ENCODE peak calls at places on chromosomes 11 and 22, in seven cellular contexts. One of them, this sample, is unnamed.

GRCh38 chr11:65014146-65014960 is at the start of gene ARL2:
- DNase-seq in mesenchymal stem cell: no peak
- DNase-seq in IMR-90: no peak
- DNase-seq in mesendoderm: no peak
- DNase-seq in trophoblast cell: peak
- DNase-seq in neuronal stem cell: no peak
- DNase-seq in H1: no peak
- DNase-seq in this sample: peak

GRCh38 chr11:15852179-15852578 is 504.2 kb downstream of the SOX6 start:
- DNase-seq in mesenchymal stem cell: no peak
- DNase-seq in IMR-90: peak
- DNase-seq in mesendoderm: peak
- DNase-seq in trophoblast cell: peak
- DNase-seq in neuronal stem cell: no peak
- DNase-seq in H1: no peak
- DNase-seq in this sample: no peak

GRCh38 chr11:44145011-44145777 is 49.7 kb downstream of the EXT2 start:
- DNase-seq in mesenchymal stem cell: no peak
- DNase-seq in IMR-90: peak
- DNase-seq in mesendoderm: no peak
- DNase-seq in trophoblast cell: no peak
- DNase-seq in neuronal stem cell: no peak
- DNase-seq in H1: no peak
- DNase-seq in this sample: no peak

GRCh38 chr11:503179-503981 is 3.7 kb downstream of the RNH1 start:
- DNase-seq in mesenchymal stem cell: no peak
- DNase-seq in IMR-90: peak
- DNase-seq in mesendoderm: no peak
- DNase-seq in trophoblast cell: no peak
- DNase-seq in neuronal stem cell: no peak
- DNase-seq in H1: no peak
- DNase-seq in this sample: no peak

GRCh38 chr11:126113515-126113957 is 50.9 kb upstream of the CDON start:
- DNase-seq in mesenchymal stem cell: peak
- DNase-seq in IMR-90: peak
- DNase-seq in mesendoderm: peak
- DNase-seq in trophoblast cell: peak
- DNase-seq in neuronal stem cell: no peak
- DNase-seq in H1: no peak
- DNase-seq in this sample: no peak

GRCh38 chr11:46951864-46952263 is 15.3 kb downstream of the CSTPP1 start:
- DNase-seq in mesenchymal stem cell: no peak
- DNase-seq in IMR-90: peak
- DNase-seq in mesendoderm: no peak
- DNase-seq in trophoblast cell: no peak
- DNase-seq in neuronal stem cell: peak
- DNase-seq in H1: no peak
- DNase-seq in this sample: no peak

GRCh38 chr11:112977620-112978212 is 16.5 kb downstream of the NCAM1 start:
- DNase-seq in mesenchymal stem cell: peak
- DNase-seq in IMR-90: peak
- DNase-seq in mesendoderm: no peak
- DNase-seq in trophoblast cell: no peak
- DNase-seq in neuronal stem cell: peak
- DNase-seq in H1: no peak
- DNase-seq in this sample: no peak

GRCh38 chr22:21642584-21643448 is 714 bp downstream of the SDF2L1 start:
- DNase-seq in mesenchymal stem cell: peak
- DNase-seq in IMR-90: peak
- DNase-seq in mesendoderm: peak
- DNase-seq in trophoblast cell: peak
- DNase-seq in neuronal stem cell: no peak
- DNase-seq in H1: no peak
- DNase-seq in this sample: peak

GRCh38 chr11:97140885-97141494 is 751.2 kb downstream of the JRKL start:
- DNase-seq in mesenchymal stem cell: peak
- DNase-seq in IMR-90: no peak
- DNase-seq in mesendoderm: peak
- DNase-seq in trophoblast cell: no peak
- DNase-seq in neuronal stem cell: peak
- DNase-seq in H1: no peak
- DNase-seq in this sample: no peak

GRCh38 chr11:61975638-61976419 is 8.4 kb upstream of the FTH1 start:
- DNase-seq in mesenchymal stem cell: no peak
- DNase-seq in IMR-90: no peak
- DNase-seq in mesendoderm: no peak
- DNase-seq in trophoblast cell: no peak
- DNase-seq in neuronal stem cell: no peak
- DNase-seq in H1: no peak
- DNase-seq in this sample: no peak

GRCh38 chr11:69640995-69641581 is at the start of gene CCND1:
- DNase-seq in mesenchymal stem cell: peak
- DNase-seq in IMR-90: peak
- DNase-seq in mesendoderm: peak
- DNase-seq in trophoblast cell: peak
- DNase-seq in neuronal stem cell: peak
- DNase-seq in H1: no peak
- DNase-seq in this sample: peak

GRCh38 chr22:17770180-17771077 is 3.8 kb downstream of the BID start:
- DNase-seq in mesenchymal stem cell: no peak
- DNase-seq in IMR-90: no peak
- DNase-seq in mesendoderm: no peak
- DNase-seq in trophoblast cell: no peak
- DNase-seq in neuronal stem cell: no peak
- DNase-seq in H1: no peak
- DNase-seq in this sample: no peak

GRCh38 chr11:132848336-132848735 is 684.0 kb downstream of the OPCML start:
- DNase-seq in mesenchymal stem cell: no peak
- DNase-seq in IMR-90: peak
- DNase-seq in mesendoderm: no peak
- DNase-seq in trophoblast cell: no peak
- DNase-seq in neuronal stem cell: no peak
- DNase-seq in H1: no peak
- DNase-seq in this sample: no peak

GRCh38 chr22:17540481-17540880 is 22.8 kb upstream of the SLC25A18 start:
- DNase-seq in mesenchymal stem cell: no peak
- DNase-seq in IMR-90: no peak
- DNase-seq in mesendoderm: peak
- DNase-seq in trophoblast cell: no peak
- DNase-seq in neuronal stem cell: no peak
- DNase-seq in H1: no peak
- DNase-seq in this sample: peak

GRCh38 chr11:101509911-101510310 is 73.9 kb downstream of the TRPC6 start:
- DNase-seq in mesenchymal stem cell: no peak
- DNase-seq in IMR-90: no peak
- DNase-seq in mesendoderm: no peak
- DNase-seq in trophoblast cell: no peak
- DNase-seq in neuronal stem cell: no peak
- DNase-seq in H1: no peak
- DNase-seq in this sample: no peak

GRCh38 chr11:100004541-100004940 is 682.5 kb upstream of the ARHGAP42 start:
- DNase-seq in mesenchymal stem cell: peak
- DNase-seq in IMR-90: no peak
- DNase-seq in mesendoderm: no peak
- DNase-seq in trophoblast cell: no peak
- DNase-seq in neuronal stem cell: no peak
- DNase-seq in H1: no peak
- DNase-seq in this sample: no peak

GRCh38 chr11:74265256-74265655 is 46.2 kb downstream of the P4HA3 start:
- DNase-seq in mesenchymal stem cell: no peak
- DNase-seq in IMR-90: no peak
- DNase-seq in mesendoderm: peak
- DNase-seq in trophoblast cell: no peak
- DNase-seq in neuronal stem cell: no peak
- DNase-seq in H1: no peak
- DNase-seq in this sample: no peak

GRCh38 chr11:69241844-69242582 is 51.9 kb upstream of the MYEOV start:
- DNase-seq in mesenchymal stem cell: no peak
- DNase-seq in IMR-90: no peak
- DNase-seq in mesendoderm: no peak
- DNase-seq in trophoblast cell: no peak
- DNase-seq in neuronal stem cell: no peak
- DNase-seq in H1: no peak
- DNase-seq in this sample: no peak

GRCh38 chr22:23984430-23984829 is 4.5 kb downstream of the GSTT2 start:
- DNase-seq in mesenchymal stem cell: peak
- DNase-seq in IMR-90: peak
- DNase-seq in mesendoderm: peak
- DNase-seq in trophoblast cell: peak
- DNase-seq in neuronal stem cell: peak
- DNase-seq in H1: no peak
- DNase-seq in this sample: no peak

GRCh38 chr11:84091212-84091986 is 805.2 kb upstream of the CCDC90B start:
- DNase-seq in mesenchymal stem cell: no peak
- DNase-seq in IMR-90: no peak
- DNase-seq in mesendoderm: peak
- DNase-seq in trophoblast cell: no peak
- DNase-seq in neuronal stem cell: no peak
- DNase-seq in H1: no peak
- DNase-seq in this sample: peak

GRCh38 chr11:94910779-94911178 is 62.6 kb downstream of the CWC15 start:
- DNase-seq in mesenchymal stem cell: peak
- DNase-seq in IMR-90: peak
- DNase-seq in mesendoderm: no peak
- DNase-seq in trophoblast cell: no peak
- DNase-seq in neuronal stem cell: no peak
- DNase-seq in H1: no peak
- DNase-seq in this sample: no peak

GRCh38 chr11:133386262-133386661 is 146.0 kb downstream of the OPCML start:
- DNase-seq in mesenchymal stem cell: no peak
- DNase-seq in IMR-90: no peak
- DNase-seq in mesendoderm: no peak
- DNase-seq in trophoblast cell: no peak
- DNase-seq in neuronal stem cell: no peak
- DNase-seq in H1: no peak
- DNase-seq in this sample: no peak

GRCh38 chr11:4751201-4751600 is 18.5 kb downstream of the OR51F1 start:
- DNase-seq in mesenchymal stem cell: no peak
- DNase-seq in IMR-90: no peak
- DNase-seq in mesendoderm: no peak
- DNase-seq in trophoblast cell: no peak
- DNase-seq in neuronal stem cell: no peak
- DNase-seq in H1: no peak
- DNase-seq in this sample: no peak

GRCh38 chr11:16154715-16155396 is 201.5 kb downstream of the SOX6 start:
- DNase-seq in mesenchymal stem cell: no peak
- DNase-seq in IMR-90: no peak
- DNase-seq in mesendoderm: peak
- DNase-seq in trophoblast cell: peak
- DNase-seq in neuronal stem cell: no peak
- DNase-seq in H1: no peak
- DNase-seq in this sample: no peak

GRCh38 chr22:31346733-31347250 is 646 bp upstream of the PATZ1 start:
- DNase-seq in mesenchymal stem cell: peak
- DNase-seq in IMR-90: peak
- DNase-seq in mesendoderm: peak
- DNase-seq in trophoblast cell: no peak
- DNase-seq in neuronal stem cell: peak
- DNase-seq in H1: no peak
- DNase-seq in this sample: peak

GRCh38 chr11:85889676-85890579 is 34.7 kb downstream of the CCDC83 start:
- DNase-seq in mesenchymal stem cell: peak
- DNase-seq in IMR-90: peak
- DNase-seq in mesendoderm: peak
- DNase-seq in trophoblast cell: peak
- DNase-seq in neuronal stem cell: no peak
- DNase-seq in H1: peak
- DNase-seq in this sample: no peak

GRCh38 chr11:11641581-11641980 is 19.8 kb upstream of the GALNT18 start:
- DNase-seq in mesenchymal stem cell: no peak
- DNase-seq in IMR-90: no peak
- DNase-seq in mesendoderm: no peak
- DNase-seq in trophoblast cell: no peak
- DNase-seq in neuronal stem cell: no peak
- DNase-seq in H1: no peak
- DNase-seq in this sample: no peak
- H4K8ac ChIP-seq in mesenchymal stem cell: no peak
- H4K8ac ChIP-seq in IMR-90: no peak
- H4K8ac ChIP-seq in mesendoderm: no peak
- H4K8ac ChIP-seq in trophoblast cell: no peak
- H4K8ac ChIP-seq in neuronal stem cell: no peak
- H4K8ac ChIP-seq in H1: no peak
- H4K8ac ChIP-seq in this sample: no peak

GRCh38 chr11:2146051-2146450 is 6.9 kb upstream of the IGF2 start:
- DNase-seq in mesenchymal stem cell: no peak
- DNase-seq in IMR-90: no peak
- DNase-seq in mesendoderm: no peak
- DNase-seq in trophoblast cell: no peak
- DNase-seq in neuronal stem cell: no peak
- DNase-seq in H1: no peak
- DNase-seq in this sample: no peak

GRCh38 chr11:2144549-2145220 is 5.5 kb upstream of the IGF2 start:
- DNase-seq in mesenchymal stem cell: no peak
- DNase-seq in IMR-90: no peak
- DNase-seq in mesendoderm: no peak
- DNase-seq in trophoblast cell: no peak
- DNase-seq in neuronal stem cell: no peak
- DNase-seq in H1: no peak
- DNase-seq in this sample: no peak

GRCh38 chr11:2142762-2143202 is 3.6 kb upstream of the IGF2 start:
- DNase-seq in mesenchymal stem cell: peak
- DNase-seq in IMR-90: peak
- DNase-seq in mesendoderm: no peak
- DNase-seq in trophoblast cell: peak
- DNase-seq in neuronal stem cell: no peak
- DNase-seq in H1: no peak
- DNase-seq in this sample: no peak

GRCh38 chr11:2142300-2142759 is 3.1 kb upstream of the IGF2 start:
- DNase-seq in mesenchymal stem cell: peak
- DNase-seq in IMR-90: peak
- DNase-seq in mesendoderm: no peak
- DNase-seq in trophoblast cell: no peak
- DNase-seq in neuronal stem cell: no peak
- DNase-seq in H1: no peak
- DNase-seq in this sample: no peak

GRCh38 chr11:2143652-2144548 is 4.7 kb upstream of the IGF2 start:
- DNase-seq in mesenchymal stem cell: no peak
- DNase-seq in IMR-90: no peak
- DNase-seq in mesendoderm: no peak
- DNase-seq in trophoblast cell: no peak
- DNase-seq in neuronal stem cell: no peak
- DNase-seq in H1: no peak
- DNase-seq in this sample: no peak
- H3K4me2 ChIP-seq in mesenchymal stem cell: peak
- H3K4me2 ChIP-seq in IMR-90: no peak
- H3K4me2 ChIP-seq in mesendoderm: no peak
- H3K4me2 ChIP-seq in trophoblast cell: peak
- H3K4me2 ChIP-seq in neuronal stem cell: no peak
- H3K4me2 ChIP-seq in H1: peak
- H3K4me2 ChIP-seq in this sample: peak

GRCh38 chr22:47270463-47271135 is 508.1 kb downstream of the TBC1D22A start:
- DNase-seq in mesenchymal stem cell: no peak
- DNase-seq in IMR-90: no peak
- DNase-seq in mesendoderm: no peak
- DNase-seq in trophoblast cell: peak
- DNase-seq in neuronal stem cell: no peak
- DNase-seq in H1: no peak
- DNase-seq in this sample: no peak
- H4K8ac ChIP-seq in mesenchymal stem cell: no peak
- H4K8ac ChIP-seq in IMR-90: no peak
- H4K8ac ChIP-seq in mesendoderm: no peak
- H4K8ac ChIP-seq in trophoblast cell: no peak
- H4K8ac ChIP-seq in neuronal stem cell: no peak
- H4K8ac ChIP-seq in H1: no peak
- H4K8ac ChIP-seq in this sample: no peak

GRCh38 chr11:111440416-111441205 is 61.5 kb upstream of the POU2AF1 start:
- DNase-seq in mesenchymal stem cell: no peak
- DNase-seq in IMR-90: no peak
- DNase-seq in mesendoderm: no peak
- DNase-seq in trophoblast cell: peak
- DNase-seq in neuronal stem cell: no peak
- DNase-seq in H1: no peak
- DNase-seq in this sample: no peak
- H3K4me2 ChIP-seq in mesenchymal stem cell: no peak
- H3K4me2 ChIP-seq in IMR-90: no peak
- H3K4me2 ChIP-seq in mesendoderm: no peak
- H3K4me2 ChIP-seq in trophoblast cell: no peak
- H3K4me2 ChIP-seq in neuronal stem cell: no peak
- H3K4me2 ChIP-seq in H1: no peak
- H3K4me2 ChIP-seq in this sample: no peak

This sample was measured in H9.